ENCODE peak calls at places on chromosomes 13 and 19, in four cellular contexts. R is HepG2, C is H1, T is GM12878. U is an unnamed sample. For H4K20me1, the result is how much of the 10 kb centered on the place peaks cover.

GRCh38 chr13:21526707-21527454 is 67.8 kb upstream of the ZDHHC20 start:
- DNase-seq in T (no peak), R (peak), C (no peak), U (no peak)

GRCh38 chr13:46640843-46641242 is 87.9 kb downstream of the LRCH1 start:
- DNase-seq in T (no peak), R (no peak), C (no peak), U (no peak)

GRCh38 chr13:113970810-113971470 is 2.9 kb downstream of the C13orf46 start:
- DNase-seq in C (no peak), R (no peak), T (no peak), U (no peak)

GRCh38 chr19:7701654-7702457 is at the start of gene FCER2:
- DNase-seq in C (no peak), T (peak), R (peak), U (no peak)

GRCh38 chr13:30346159-30346788 is 38.9 kb upstream of the KATNAL1 start:
- DNase-seq in R (no peak), T (peak), C (no peak), U (no peak)

GRCh38 chr13:20128459-20128927 is 32.4 kb downstream of the GJA3 start:
- DNase-seq in C (no peak), T (no peak), R (peak), U (no peak)

GRCh38 chr19:47284324-47284899 is 9.7 kb downstream of the INAFM1 start:
- DNase-seq in C (no peak), R (peak), T (no peak), U (peak)

GRCh38 chr13:77509221-77509620 is 26.3 kb upstream of the SCEL start:
- DNase-seq in R (no peak), C (no peak), T (no peak), U (no peak)

GRCh38 chr19:30333291-30334065 is 38.7 kb upstream of the ZNF536 start:
- DNase-seq in R (no peak), T (no peak), C (no peak), U (no peak)

GRCh38 chr13:36163809-36164308 is 32.7 kb upstream of the DCLK1 start:
- DNase-seq in C (no peak), R (no peak), T (no peak), U (no peak)

GRCh38 chr19:15101479-15102082 is 5.6 kb upstream of the SYDE1 start:
- DNase-seq in R (peak), C (no peak), T (no peak), U (peak)

GRCh38 chr19:35013047-35013819 is 13.1 kb downstream of the GRAMD1A start:
- DNase-seq in C (no peak), T (no peak), R (peak), U (peak)

GRCh38 chr13:106630650-106631049 is 62.7 kb upstream of the ARGLU1 start:
- DNase-seq in C (no peak), R (no peak), T (no peak), U (no peak)

GRCh38 chr13:106626473-106626872 is 58.5 kb upstream of the ARGLU1 start:
- DNase-seq in R (no peak), C (no peak), T (no peak), U (no peak)

GRCh38 chr13:106625578-106625977 is 57.6 kb upstream of the ARGLU1 start:
- DNase-seq in R (no peak), T (no peak), C (no peak), U (no peak)

GRCh38 chr13:106630162-106630561 is 62.2 kb upstream of the ARGLU1 start:
- DNase-seq in T (no peak), C (no peak), R (no peak), U (no peak)

DNA sequence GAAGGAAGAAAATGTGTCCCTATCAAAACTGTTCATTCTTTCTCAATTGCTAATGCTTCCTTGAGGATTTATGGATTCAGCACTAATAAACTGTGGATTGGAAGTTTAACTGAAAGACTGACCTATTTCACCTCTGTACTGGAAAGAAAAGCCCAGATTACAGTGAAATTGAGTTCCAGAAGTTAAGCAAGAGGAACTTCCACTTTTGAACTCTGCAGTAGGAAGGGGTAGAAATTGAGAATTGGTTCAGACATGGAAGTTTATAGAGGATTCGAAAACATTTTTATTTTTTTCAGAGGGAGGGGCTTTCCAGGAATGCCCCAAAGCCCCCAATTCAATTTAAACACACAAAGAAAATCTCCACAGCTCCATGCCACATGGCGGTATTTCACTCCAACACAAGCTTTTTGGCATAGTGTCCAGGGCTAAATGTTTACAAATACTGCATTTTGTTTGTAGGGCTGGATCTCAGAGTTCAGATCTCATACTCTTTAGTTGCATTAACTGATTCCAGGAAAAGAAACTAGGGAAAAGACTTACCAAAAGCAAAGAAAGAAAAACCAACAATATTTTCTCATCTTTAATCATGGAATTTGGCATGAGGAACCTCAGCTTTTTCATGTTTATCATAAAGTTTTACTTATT is 61.3 kb upstream of the ARGLU1 start:
- DNase-seq in R (no peak), T (no peak), C (no peak), U (no peak)
- TF ChIP-seq EP300 in R (no peak), T (no peak), C (no peak), U (no peak)

DNA sequence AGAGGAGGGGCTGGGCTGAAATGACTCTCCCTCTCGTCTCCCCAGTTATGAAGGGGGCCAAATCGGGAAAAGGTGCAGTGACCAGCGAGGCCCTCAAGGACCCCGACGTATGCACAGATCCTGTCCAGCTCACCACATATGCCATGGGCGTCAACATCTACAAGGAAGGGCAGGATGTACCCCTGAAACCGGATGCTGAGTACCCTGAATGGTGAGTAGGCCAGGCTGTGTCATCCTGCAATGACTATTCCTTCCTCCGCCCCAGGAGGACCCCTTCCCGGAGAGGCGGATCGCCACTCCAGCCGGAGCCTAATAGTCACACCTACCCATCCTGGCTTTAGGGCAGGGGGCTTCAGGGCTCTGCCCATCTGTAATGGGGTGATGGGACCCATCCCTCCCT is 2.6 kb downstream of the MRPL54 start:
- DNase-seq in R (no peak), T (no peak), C (no peak), U (no peak)
- TF ChIP-seq HDAC6 in R (no peak), T (no peak), C (no peak), U (no peak)

GRCh38 chr13:40993987-40994386 is 25.1 kb downstream of the ELF1 start:
- DNase-seq in T (no peak), C (no peak), R (no peak), U (no peak)

GRCh38 chr13:40995997-40996396 is 23.1 kb downstream of the ELF1 start:
- DNase-seq in T (no peak), R (no peak), C (no peak), U (no peak)

GRCh38 chr13:40992678-40993077 is 26.4 kb downstream of the ELF1 start:
- DNase-seq in R (no peak), T (no peak), C (no peak), U (no peak)

GRCh38 chr13:40994581-40995230 is 24.4 kb downstream of the ELF1 start:
- DNase-seq in R (no peak), C (no peak), T (no peak), U (no peak)

DNA sequence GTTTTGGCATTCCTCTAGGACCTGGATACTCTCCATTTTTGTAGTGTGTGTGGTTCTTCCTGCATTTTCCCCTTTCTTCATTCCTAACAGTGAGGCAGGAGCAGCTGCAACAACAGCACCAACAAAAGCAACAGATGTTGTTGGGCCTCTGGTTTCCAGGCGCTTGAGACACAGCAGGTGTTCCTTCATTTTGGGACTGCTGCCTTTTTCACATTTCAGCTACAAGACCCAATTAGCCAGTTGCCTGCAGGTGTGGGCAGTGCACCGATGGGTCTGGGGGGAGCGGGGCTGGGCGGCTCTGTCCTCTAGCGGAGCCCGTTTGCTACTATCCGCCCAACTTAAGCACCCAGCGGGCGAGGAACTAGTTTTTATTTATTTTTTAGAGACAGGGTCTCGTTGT is 26.0 kb downstream of the ELF1 start:
- DNase-seq in R (no peak), C (no peak), T (no peak), U (no peak)
- H4K20me1 ChIP-seq in R (under half), C (under half), T (under half), U (under half)

GRCh38 chr19:1210227-1210538 is 4.6 kb downstream of the STK11 start:
- DNase-seq in C (no peak), T (no peak), R (no peak), U (no peak)
- TF ChIP-seq EP300 in C (no peak), T (no peak), R (no peak), U (no peak)

GRCh38 chr19:44593294-44593693 is 20.1 kb upstream of the IGSF23 start:
- DNase-seq in C (no peak), R (no peak), T (no peak), U (no peak)

GRCh38 chr19:44597131-44597491 is 16.3 kb upstream of the IGSF23 start:
- DNase-seq in T (no peak), R (no peak), C (no peak), U (no peak)

GRCh38 chr19:44598880-44599279 is 14.5 kb upstream of the IGSF23 start:
- DNase-seq in R (no peak), T (no peak), C (no peak), U (no peak)

GRCh38 chr19:44598355-44598754 is 15.0 kb upstream of the IGSF23 start:
- DNase-seq in C (no peak), T (no peak), R (no peak), U (no peak)

GRCh38 chr19:44596428-44597130 is 16.8 kb upstream of the IGSF23 start:
- DNase-seq in C (no peak), R (peak), T (no peak), U (no peak)
- TF ChIP-seq HDAC6 in C (no peak), R (no peak), T (no peak), U (no peak)

DNA sequence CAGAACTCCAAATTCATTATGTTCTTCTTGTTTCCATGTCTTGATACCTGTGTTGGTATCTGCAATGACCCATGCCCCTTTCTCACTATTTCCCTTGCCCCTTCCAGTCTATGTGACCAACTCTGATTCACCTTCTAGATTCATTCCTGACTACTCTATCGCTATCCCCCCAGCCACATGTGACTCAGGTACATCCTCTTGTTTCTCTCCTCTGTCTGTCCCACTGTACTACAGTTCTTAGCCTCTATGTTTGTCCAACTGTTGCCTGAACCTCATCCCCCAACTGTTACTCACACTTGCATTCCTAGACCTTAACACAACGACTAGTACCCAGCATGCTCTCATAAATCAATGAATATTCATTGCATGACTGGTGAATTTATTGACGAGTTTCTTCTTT is 10.0 kb upstream of the FLT3 start:
- DNase-seq in C (no peak), T (no peak), R (no peak), U (no peak)
- H4K20me1 ChIP-seq in C (under half), T (under half), R (under half), U (under half)

GRCh38 chr13:45306966-45307365 is 34.0 kb downstream of the TPT1 start:
- DNase-seq in T (no peak), R (no peak), C (no peak), U (no peak)

GRCh38 chr13:45303866-45304265 is 37.1 kb downstream of the TPT1 start:
- DNase-seq in C (no peak), R (no peak), T (no peak), U (no peak)

GRCh38 chr13:45300190-45300985 is 40.6 kb downstream of the TPT1 start:
- DNase-seq in C (no peak), T (no peak), R (no peak), U (no peak)

GRCh38 chr13:45301263-45301662 is 39.7 kb downstream of the TPT1 start:
- DNase-seq in T (no peak), R (no peak), C (no peak), U (no peak)

DNA sequence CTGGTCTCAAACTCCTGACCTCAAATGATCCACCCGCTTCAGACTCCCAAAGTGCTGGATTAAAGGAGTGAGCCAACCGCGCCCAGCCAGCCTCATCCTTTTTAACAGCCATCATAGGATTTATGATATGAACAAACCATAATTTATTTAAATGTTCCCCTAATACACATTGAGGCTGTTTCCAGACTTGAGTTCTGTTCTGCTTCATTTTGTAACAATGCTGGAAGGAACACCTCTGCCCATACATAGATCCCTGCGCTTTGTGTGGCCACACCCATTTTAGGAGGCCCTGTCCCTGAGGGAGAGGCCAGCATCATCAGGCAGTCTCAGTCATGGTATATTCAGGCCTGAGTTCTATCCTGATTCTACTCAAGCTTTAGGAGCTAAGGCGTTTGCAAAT is 35.9 kb downstream of the TPT1 start:
- DNase-seq in C (no peak), R (no peak), T (no peak), U (no peak)
- TF ChIP-seq EP300 in C (no peak), R (no peak), T (no peak), U (no peak)

U was measured in K562.